ENCODE peak calls at places on chromosome 22, in eight cellular contexts. M is kidney; K is glutamatergic neuron; G is NB4; X is stimulated activated CD8-positive, alpha-beta memory T cell treated with anti-CD3 and anti-CD28 coated beads, Interleukin-7, amount 100 ng/mL, for 1 hour; N is nephron progenitor cell; Q is right atrium auricular region; F is AG09309. Z is an unnamed sample.

GRCh38 chr22:37777122-37777687 is 30.5 kb upstream of the GCAT start:
- DNase-seq in M (peak), K (no peak), G (peak), X (no peak), N (peak), Q (no peak), F (peak), Z (no peak)

GRCh38 chr22:24593810-24594568 is 1.1 kb upstream of the LRRC75B start:
- DNase-seq in M (peak), K (no peak), G (no peak), X (no peak), N (no peak), Q (no peak), F (no peak), Z (no peak)

GRCh38 chr22:29080061-29080975 is 7.5 kb downstream of the KREMEN1 start:
- DNase-seq in M (no peak), K (peak), G (peak), X (no peak), N (no peak), Q (no peak), F (no peak), Z (no peak)

GRCh38 chr22:22203048-22203971 is 41.3 kb upstream of the VPREB1 start:
- DNase-seq in M (no peak), K (no peak), G (no peak), X (no peak), N (no peak), Q (no peak), F (no peak), Z (no peak)

GRCh38 chr22:46652081-46652929 is 32.1 kb downstream of the GRAMD4 start:
- DNase-seq in M (no peak), K (no peak), G (peak), X (no peak), N (peak), Q (no peak), F (no peak), Z (peak)

GRCh38 chr22:48075604-48076400 is 1313.4 kb downstream of the TBC1D22A start:
- DNase-seq in M (peak), K (no peak), G (no peak), X (no peak), N (peak), Q (no peak), F (no peak), Z (no peak)

GRCh38 chr22:28956506-28956905 is 73.1 kb downstream of the ZNRF3 start:
- DNase-seq in M (no peak), K (no peak), G (peak), X (no peak), N (no peak), Q (no peak), F (no peak), Z (no peak)

GRCh38 chr22:23207786-23208325 is 27.5 kb downstream of the BCR start:
- DNase-seq in M (peak), K (no peak), G (no peak), X (no peak), N (no peak), Q (no peak), F (no peak), Z (no peak)

GRCh38 chr22:23531283-23531921 is 48.7 kb downstream of the IGLL1 start:
- DNase-seq in M (peak), K (no peak), G (no peak), X (no peak), N (no peak), Q (no peak), F (no peak), Z (no peak)

GRCh38 chr22:35620624-35621245 is 3.6 kb upstream of the MB start:
- DNase-seq in M (peak), K (no peak), G (no peak), X (no peak), N (no peak), Q (no peak), F (no peak), Z (no peak)

GRCh38 chr22:48804811-48805301 is 1022.8 kb downstream of the BRD1 start:
- DNase-seq in M (no peak), K (no peak), G (no peak), X (no peak), N (no peak), Q (no peak), F (no peak), Z (no peak)